ENCODE peak calls at places on chromosomes 1 and 21, in six cellular contexts. One of them, this sample, is unnamed.

GRCh38 chr1:230709619-230710542 is 4.0 kb downstream of the AGT start:
- DNase-seq in cardiac muscle cell: peak
- DNase-seq in epithelial cell of esophagus: no peak
- DNase-seq in fibroblast of mammary gland: no peak
- DNase-seq in neural progenitor cell: peak
- DNase-seq in fibroblast of pulmonary artery: no peak
- DNase-seq in this sample: no peak

GRCh38 chr1:108661030-108661609 is at the start of gene HENMT1:
- DNase-seq in cardiac muscle cell: peak
- DNase-seq in epithelial cell of esophagus: peak
- DNase-seq in fibroblast of mammary gland: peak
- DNase-seq in neural progenitor cell: peak
- DNase-seq in fibroblast of pulmonary artery: peak
- DNase-seq in this sample: peak

GRCh38 chr21:34595457-34595856 is 19.5 kb downstream of the RCAN1 start:
- DNase-seq in cardiac muscle cell: no peak
- DNase-seq in epithelial cell of esophagus: peak
- DNase-seq in fibroblast of mammary gland: no peak
- DNase-seq in neural progenitor cell: no peak
- DNase-seq in fibroblast of pulmonary artery: no peak
- DNase-seq in this sample: no peak

GRCh38 chr1:160309183-160309535 is 24.2 kb upstream of the PEX19 start:
- DNase-seq in cardiac muscle cell: no peak
- DNase-seq in epithelial cell of esophagus: peak
- DNase-seq in fibroblast of mammary gland: peak
- DNase-seq in neural progenitor cell: no peak
- DNase-seq in fibroblast of pulmonary artery: peak
- DNase-seq in this sample: no peak

GRCh38 chr1:63795455-63795854 is 21.6 kb downstream of the ROR1 start:
- DNase-seq in cardiac muscle cell: peak
- DNase-seq in epithelial cell of esophagus: no peak
- DNase-seq in fibroblast of mammary gland: no peak
- DNase-seq in neural progenitor cell: no peak
- DNase-seq in fibroblast of pulmonary artery: no peak
- DNase-seq in this sample: no peak

GRCh38 chr1:51297401-51298321 is 32.7 kb downstream of the TTC39A start:
- DNase-seq in cardiac muscle cell: no peak
- DNase-seq in epithelial cell of esophagus: no peak
- DNase-seq in fibroblast of mammary gland: no peak
- DNase-seq in neural progenitor cell: no peak
- DNase-seq in fibroblast of pulmonary artery: no peak
- DNase-seq in this sample: no peak

GRCh38 chr1:94305704-94306103 is 68.3 kb upstream of the ARHGAP29 start:
- DNase-seq in cardiac muscle cell: no peak
- DNase-seq in epithelial cell of esophagus: peak
- DNase-seq in fibroblast of mammary gland: peak
- DNase-seq in neural progenitor cell: no peak
- DNase-seq in fibroblast of pulmonary artery: no peak
- DNase-seq in this sample: no peak

GRCh38 chr21:43727571-43728466 is 8.9 kb downstream of the PDXK start:
- DNase-seq in cardiac muscle cell: no peak
- DNase-seq in epithelial cell of esophagus: peak
- DNase-seq in fibroblast of mammary gland: no peak
- DNase-seq in neural progenitor cell: no peak
- DNase-seq in fibroblast of pulmonary artery: no peak
- DNase-seq in this sample: no peak

GRCh38 chr21:14215971-14216621 is at the start of gene RBM11:
- DNase-seq in cardiac muscle cell: peak
- DNase-seq in epithelial cell of esophagus: peak
- DNase-seq in fibroblast of mammary gland: peak
- DNase-seq in neural progenitor cell: peak
- DNase-seq in fibroblast of pulmonary artery: peak
- DNase-seq in this sample: peak

GRCh38 chr1:116586741-116587143 is 15.9 kb upstream of the CD58 start:
- DNase-seq in cardiac muscle cell: no peak
- DNase-seq in epithelial cell of esophagus: no peak
- DNase-seq in fibroblast of mammary gland: no peak
- DNase-seq in neural progenitor cell: peak
- DNase-seq in fibroblast of pulmonary artery: no peak
- DNase-seq in this sample: peak

GRCh38 chr21:36923270-36923669 is 43.2 kb downstream of the HLCS start:
- DNase-seq in cardiac muscle cell: peak
- DNase-seq in epithelial cell of esophagus: no peak
- DNase-seq in fibroblast of mammary gland: no peak
- DNase-seq in neural progenitor cell: no peak
- DNase-seq in fibroblast of pulmonary artery: no peak
- DNase-seq in this sample: no peak

GRCh38 chr1:189434461-189434860 is 1043.2 kb downstream of the BRINP3 start:
- DNase-seq in cardiac muscle cell: no peak
- DNase-seq in epithelial cell of esophagus: peak
- DNase-seq in fibroblast of mammary gland: no peak
- DNase-seq in neural progenitor cell: no peak
- DNase-seq in fibroblast of pulmonary artery: no peak
- DNase-seq in this sample: no peak

GRCh38 chr1:160503087-160503486 is 20.0 kb downstream of the SLAMF6 start:
- DNase-seq in cardiac muscle cell: no peak
- DNase-seq in epithelial cell of esophagus: no peak
- DNase-seq in fibroblast of mammary gland: no peak
- DNase-seq in neural progenitor cell: no peak
- DNase-seq in fibroblast of pulmonary artery: no peak
- DNase-seq in this sample: no peak

GRCh38 chr1:239545466-239545865 is 159.1 kb downstream of the CHRM3 start:
- DNase-seq in cardiac muscle cell: no peak
- DNase-seq in epithelial cell of esophagus: no peak
- DNase-seq in fibroblast of mammary gland: no peak
- DNase-seq in neural progenitor cell: no peak
- DNase-seq in fibroblast of pulmonary artery: peak
- DNase-seq in this sample: no peak

GRCh38 chr1:112694363-112694929 is 12.5 kb downstream of the RHOC start:
- DNase-seq in cardiac muscle cell: no peak
- DNase-seq in epithelial cell of esophagus: no peak
- DNase-seq in fibroblast of mammary gland: no peak
- DNase-seq in neural progenitor cell: no peak
- DNase-seq in fibroblast of pulmonary artery: no peak
- DNase-seq in this sample: no peak

GRCh38 chr1:93340090-93340489 is 5.6 kb upstream of the DR1 start:
- DNase-seq in cardiac muscle cell: no peak
- DNase-seq in epithelial cell of esophagus: no peak
- DNase-seq in fibroblast of mammary gland: no peak
- DNase-seq in neural progenitor cell: no peak
- DNase-seq in fibroblast of pulmonary artery: no peak
- DNase-seq in this sample: no peak

GRCh38 chr1:30371179-30371788 is 352.1 kb downstream of the MATN1 start:
- DNase-seq in cardiac muscle cell: no peak
- DNase-seq in epithelial cell of esophagus: no peak
- DNase-seq in fibroblast of mammary gland: no peak
- DNase-seq in neural progenitor cell: no peak
- DNase-seq in fibroblast of pulmonary artery: no peak
- DNase-seq in this sample: no peak

GRCh38 chr1:18007391-18008106 is 100.0 kb upstream of the IGSF21 start:
- DNase-seq in cardiac muscle cell: no peak
- DNase-seq in epithelial cell of esophagus: no peak
- DNase-seq in fibroblast of mammary gland: no peak
- DNase-seq in neural progenitor cell: no peak
- DNase-seq in fibroblast of pulmonary artery: no peak
- DNase-seq in this sample: no peak

GRCh38 chr1:24720152-24720551 is 25.1 kb upstream of the CLIC4 start:
- DNase-seq in cardiac muscle cell: no peak
- DNase-seq in epithelial cell of esophagus: no peak
- DNase-seq in fibroblast of mammary gland: peak
- DNase-seq in neural progenitor cell: no peak
- DNase-seq in fibroblast of pulmonary artery: peak
- DNase-seq in this sample: no peak

DNA sequence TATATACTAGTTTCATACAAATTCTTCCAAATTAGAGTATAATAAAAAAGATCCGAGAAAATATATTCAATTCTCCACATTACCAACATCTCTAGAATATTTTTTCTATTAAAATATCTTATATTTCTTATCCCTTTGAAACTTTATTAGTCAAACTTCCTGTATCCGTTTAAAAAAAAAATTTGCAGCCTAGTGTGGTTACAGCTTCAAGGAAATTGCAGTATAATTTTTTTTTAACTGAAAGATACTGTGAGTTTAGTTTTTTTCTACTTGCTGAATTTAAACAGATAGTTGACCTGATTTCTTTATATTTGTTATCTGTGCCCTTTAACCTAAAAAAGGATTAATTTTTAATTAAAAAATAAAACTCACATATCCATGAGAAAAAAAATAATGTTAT is 1.5 kb downstream of the RGS18 start:
- DNase-seq in cardiac muscle cell: no peak
- DNase-seq in epithelial cell of esophagus: no peak
- DNase-seq in fibroblast of mammary gland: no peak
- DNase-seq in neural progenitor cell: no peak
- DNase-seq in fibroblast of pulmonary artery: peak
- DNase-seq in this sample: no peak
- H3K4me3 ChIP-seq in cardiac muscle cell: no peak
- H3K4me3 ChIP-seq in epithelial cell of esophagus: no peak
- H3K4me3 ChIP-seq in fibroblast of mammary gland: no peak
- H3K4me3 ChIP-seq in neural progenitor cell: no peak
- H3K4me3 ChIP-seq in fibroblast of pulmonary artery: no peak
- H3K4me3 ChIP-seq in this sample: no peak

DNA sequence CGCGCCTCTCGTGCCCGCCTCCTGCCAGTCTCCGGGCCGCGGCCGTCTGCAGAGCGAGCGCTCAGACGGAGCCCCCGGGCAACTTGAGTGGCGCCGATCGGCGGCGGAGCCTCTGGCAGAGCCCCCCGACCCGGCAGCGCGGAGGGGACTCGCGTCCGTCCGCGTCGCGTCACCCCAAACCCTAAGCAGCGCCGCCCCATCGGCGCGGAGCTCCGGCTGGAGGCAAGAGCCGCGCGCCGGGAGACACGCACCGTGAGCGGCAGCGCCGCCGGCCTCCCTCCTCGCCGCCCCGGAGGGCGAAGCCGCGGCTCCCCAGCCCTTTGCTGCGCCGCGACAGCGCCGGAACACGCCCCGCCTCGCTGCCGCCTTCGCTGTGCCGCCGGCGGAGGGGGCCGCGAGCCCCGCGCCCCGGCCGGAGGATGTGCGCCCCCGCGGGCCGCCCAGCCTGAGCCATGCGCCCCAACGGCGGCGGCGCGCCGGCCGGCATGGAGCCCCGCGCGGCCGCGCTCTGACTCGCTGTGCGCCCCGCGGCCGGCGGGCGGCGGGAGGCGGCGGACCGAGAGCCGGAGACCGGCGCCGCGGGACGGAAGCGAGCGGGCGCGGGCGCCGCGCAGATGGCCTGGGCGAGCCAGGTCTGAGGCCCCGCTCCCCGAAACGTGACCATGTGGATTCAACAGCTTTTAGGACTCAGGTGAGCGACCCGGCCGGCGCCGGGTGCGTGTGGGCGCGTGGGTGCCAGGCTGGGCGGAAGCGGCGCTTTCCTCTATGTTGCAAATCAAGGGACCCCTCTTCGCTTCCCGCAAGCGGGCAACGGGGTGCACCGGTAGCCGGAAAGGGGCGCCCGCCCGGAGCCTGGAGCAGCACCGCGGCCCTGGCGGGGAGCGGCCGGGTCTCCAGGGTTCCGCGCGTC is 610 bp downstream of the AJAP1 start:
- DNase-seq in cardiac muscle cell: peak
- DNase-seq in epithelial cell of esophagus: no peak
- DNase-seq in fibroblast of mammary gland: no peak
- DNase-seq in neural progenitor cell: peak
- DNase-seq in fibroblast of pulmonary artery: no peak
- DNase-seq in this sample: no peak
- H3K4me3 ChIP-seq in cardiac muscle cell: peak
- H3K4me3 ChIP-seq in epithelial cell of esophagus: no peak
- H3K4me3 ChIP-seq in fibroblast of mammary gland: peak
- H3K4me3 ChIP-seq in neural progenitor cell: peak
- H3K4me3 ChIP-seq in fibroblast of pulmonary artery: no peak
- H3K4me3 ChIP-seq in this sample: no peak

DNA sequence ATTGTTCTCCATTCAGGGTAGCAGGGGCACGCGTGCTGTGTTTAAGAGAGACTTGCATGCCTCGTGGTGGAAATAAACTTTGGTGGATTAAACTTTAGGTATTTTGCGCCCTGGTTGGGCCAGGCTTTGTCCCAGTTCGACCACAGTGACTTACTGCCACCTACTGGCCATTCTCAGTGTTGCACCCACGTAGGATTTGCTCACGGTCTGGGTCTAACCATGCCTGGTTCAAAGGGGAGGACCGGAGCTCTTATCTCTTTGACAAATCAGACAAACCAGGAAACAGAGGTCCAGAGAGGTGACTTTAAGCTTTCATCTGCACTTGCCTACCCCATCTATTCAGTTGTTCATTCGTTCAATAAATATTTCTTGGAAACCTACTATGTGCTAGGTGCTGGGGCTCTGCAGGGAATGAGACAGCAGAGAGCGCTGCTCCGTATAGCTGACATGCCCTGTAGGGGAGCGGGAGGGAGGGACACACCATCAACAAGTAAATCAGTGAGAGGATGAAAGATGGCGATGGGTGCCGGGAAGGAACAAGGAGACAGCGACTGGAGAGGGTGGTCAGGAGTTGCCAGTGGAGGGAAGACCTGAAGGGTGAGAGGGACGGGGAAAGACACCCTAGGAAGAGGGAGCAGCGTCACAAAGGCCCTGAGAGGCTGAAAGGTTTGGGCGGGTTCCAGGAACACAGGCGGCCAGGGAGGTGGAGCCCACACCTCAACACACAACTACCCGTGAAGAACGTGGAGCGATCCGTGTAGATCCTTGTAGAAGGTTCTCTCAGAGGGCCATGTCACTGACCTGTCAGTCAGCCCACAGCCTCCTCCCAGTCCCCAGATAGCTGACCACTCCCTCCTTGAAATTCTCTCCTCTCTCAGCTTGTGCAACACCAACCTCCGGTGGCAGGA is 27.2 kb upstream of the TINAGL1 start:
- DNase-seq in cardiac muscle cell: peak
- DNase-seq in epithelial cell of esophagus: peak
- DNase-seq in fibroblast of mammary gland: peak
- DNase-seq in neural progenitor cell: peak
- DNase-seq in fibroblast of pulmonary artery: peak
- DNase-seq in this sample: peak
- H3K4me3 ChIP-seq in cardiac muscle cell: no peak
- H3K4me3 ChIP-seq in epithelial cell of esophagus: peak
- H3K4me3 ChIP-seq in fibroblast of mammary gland: peak
- H3K4me3 ChIP-seq in neural progenitor cell: peak
- H3K4me3 ChIP-seq in fibroblast of pulmonary artery: peak
- H3K4me3 ChIP-seq in this sample: peak

GRCh38 chr1:192161974-192162373 is 3.7 kb downstream of the RGS18 start:
- DNase-seq in cardiac muscle cell: no peak
- DNase-seq in epithelial cell of esophagus: no peak
- DNase-seq in fibroblast of mammary gland: no peak
- DNase-seq in neural progenitor cell: no peak
- DNase-seq in fibroblast of pulmonary artery: no peak
- DNase-seq in this sample: no peak

GRCh38 chr1:192159034-192159433 is 772 bp downstream of the RGS18 start:
- DNase-seq in cardiac muscle cell: no peak
- DNase-seq in epithelial cell of esophagus: no peak
- DNase-seq in fibroblast of mammary gland: no peak
- DNase-seq in neural progenitor cell: no peak
- DNase-seq in fibroblast of pulmonary artery: no peak
- DNase-seq in this sample: peak

GRCh38 chr1:192157067-192157466 is 1.2 kb upstream of the RGS18 start:
- DNase-seq in cardiac muscle cell: no peak
- DNase-seq in epithelial cell of esophagus: no peak
- DNase-seq in fibroblast of mammary gland: no peak
- DNase-seq in neural progenitor cell: no peak
- DNase-seq in fibroblast of pulmonary artery: no peak
- DNase-seq in this sample: no peak

GRCh38 chr1:192160186-192160585 is 1.9 kb downstream of the RGS18 start:
- DNase-seq in cardiac muscle cell: no peak
- DNase-seq in epithelial cell of esophagus: no peak
- DNase-seq in fibroblast of mammary gland: no peak
- DNase-seq in neural progenitor cell: no peak
- DNase-seq in fibroblast of pulmonary artery: no peak
- DNase-seq in this sample: no peak

GRCh38 chr1:192158181-192158580 is at the start of gene RGS18:
- DNase-seq in cardiac muscle cell: no peak
- DNase-seq in epithelial cell of esophagus: no peak
- DNase-seq in fibroblast of mammary gland: no peak
- DNase-seq in neural progenitor cell: no peak
- DNase-seq in fibroblast of pulmonary artery: peak
- DNase-seq in this sample: peak
- H3K4me3 ChIP-seq in cardiac muscle cell: no peak
- H3K4me3 ChIP-seq in epithelial cell of esophagus: no peak
- H3K4me3 ChIP-seq in fibroblast of mammary gland: no peak
- H3K4me3 ChIP-seq in neural progenitor cell: no peak
- H3K4me3 ChIP-seq in fibroblast of pulmonary artery: no peak
- H3K4me3 ChIP-seq in this sample: no peak

This sample was measured in A673.